ENCODE peak calls at places on chromosomes 13 and 19, in five cellular contexts. P, R, B, M and L are unnamed samples.

GRCh38 chr13:43981091-43981490 is 101.4 kb downstream of the LACC1 start:
- DNase-seq in B (peak), M (peak), R (no peak), P (no peak), L (peak)

GRCh38 chr19:46990998-46991676 is 28.5 kb upstream of the NPAS1 start:
- DNase-seq in R (peak), P (peak), B (peak), M (peak), L (peak)

GRCh38 chr13:37074703-37075102 is 15.2 kb upstream of the SUPT20H start:
- DNase-seq in B (no peak), R (no peak), P (peak), M (no peak), L (peak)

GRCh38 chr13:55410398-55411330 is 1730.1 kb upstream of the PRR20A start:
- DNase-seq in M (peak), B (no peak), P (no peak), R (no peak), L (peak)

GRCh38 chr13:99500839-99501134 is 485 bp upstream of the TM9SF2 start:
- DNase-seq in R (no peak), M (no peak), B (no peak), P (no peak), L (no peak)

GRCh38 chr13:42849200-42849599 is 67.8 kb downstream of the FAM216B start:
- DNase-seq in R (no peak), M (no peak), B (no peak), P (no peak), L (no peak)

GRCh38 chr13:109779074-109779473 is 7.3 kb downstream of the IRS2 start:
- DNase-seq in B (no peak), R (no peak), M (no peak), P (no peak), L (no peak)

GRCh38 chr13:114339779-114340534 is 25.7 kb downstream of the CHAMP1 start:
- DNase-seq in M (no peak), P (peak), R (no peak), B (no peak), L (no peak)

GRCh38 chr19:1312732-1313694 is 27.3 kb downstream of the EFNA2 start:
- DNase-seq in B (no peak), R (no peak), P (peak), M (no peak), L (peak)

GRCh38 chr19:16461630-16462051 is 10.1 kb downstream of the EPS15L1 start:
- DNase-seq in R (no peak), B (no peak), P (no peak), M (no peak), L (no peak)

GRCh38 chr13:61414686-61415664 is 674 bp downstream of the PCDH20 start:
- DNase-seq in R (peak), M (peak), B (peak), P (no peak), L (peak)

DNA sequence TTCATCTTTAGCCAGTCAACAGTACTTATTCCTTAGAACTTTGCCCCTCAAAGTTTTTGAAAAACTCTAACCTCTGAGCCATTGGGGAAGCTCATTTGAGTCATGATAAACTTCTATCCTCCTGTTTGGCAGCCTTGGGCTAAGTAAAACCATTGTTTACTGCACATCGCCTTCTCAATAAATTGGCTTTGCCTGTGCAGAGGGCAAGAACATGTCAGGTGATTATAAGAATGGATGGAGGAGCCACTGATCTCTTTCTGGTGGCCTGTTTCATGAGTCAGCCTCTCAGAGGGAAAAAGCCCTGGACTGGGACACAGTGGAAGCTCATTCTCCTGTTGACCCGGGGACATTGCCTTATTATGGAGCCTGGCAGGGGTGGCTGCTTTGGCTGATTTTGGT is 19.4 kb upstream of the PSG4 start:
- DNase-seq in R (no peak), B (no peak), M (no peak), P (no peak), L (no peak)
- H3K4ac ChIP-seq in R (no peak), B (no peak), M (no peak), P (no peak), L (no peak)

GRCh38 chr19:20422216-20422615 is 143.4 kb downstream of the ZNF737 start:
- DNase-seq in B (no peak), R (peak), P (no peak), M (no peak), L (peak)
- H2BK120ac ChIP-seq in B (no peak), R (no peak), P (no peak), M (no peak), L (no peak)

GRCh38 chr19:52692431-52693008 is 42.3 kb downstream of the ZNF611 start:
- DNase-seq in B (no peak), R (no peak), P (no peak), M (no peak), L (no peak)
- H3K4ac ChIP-seq in B (no peak), R (no peak), P (no peak), M (no peak), L (no peak)

DNA sequence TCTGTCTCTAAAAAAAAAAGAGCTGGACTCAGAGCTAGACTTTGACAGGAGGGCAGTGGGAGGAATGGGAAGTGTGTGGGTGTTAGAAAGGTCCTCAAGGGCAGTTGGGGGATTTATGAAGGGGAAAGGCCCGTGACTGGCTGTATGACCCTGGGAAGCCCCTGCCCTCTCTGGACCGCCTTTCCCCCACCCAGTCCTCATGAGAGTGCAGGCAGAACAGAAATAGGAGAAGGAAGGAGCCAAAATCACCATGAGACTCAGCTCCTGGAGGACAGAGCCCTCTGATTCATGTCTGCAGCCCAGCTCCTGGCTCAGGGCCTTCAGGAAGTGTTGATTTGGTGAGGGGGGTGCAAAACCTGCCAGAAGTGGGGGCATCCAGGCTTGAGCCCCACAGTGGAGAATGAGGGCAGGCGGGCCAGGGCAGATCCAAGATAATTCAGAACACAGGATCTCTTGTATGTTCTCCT is 8.7 kb upstream of the SMG9 start:
- DNase-seq in B (no peak), R (no peak), P (peak), M (no peak), L (no peak)
- H2BK120ac ChIP-seq in B (no peak), R (no peak), P (peak), M (no peak), L (no peak)

DNA sequence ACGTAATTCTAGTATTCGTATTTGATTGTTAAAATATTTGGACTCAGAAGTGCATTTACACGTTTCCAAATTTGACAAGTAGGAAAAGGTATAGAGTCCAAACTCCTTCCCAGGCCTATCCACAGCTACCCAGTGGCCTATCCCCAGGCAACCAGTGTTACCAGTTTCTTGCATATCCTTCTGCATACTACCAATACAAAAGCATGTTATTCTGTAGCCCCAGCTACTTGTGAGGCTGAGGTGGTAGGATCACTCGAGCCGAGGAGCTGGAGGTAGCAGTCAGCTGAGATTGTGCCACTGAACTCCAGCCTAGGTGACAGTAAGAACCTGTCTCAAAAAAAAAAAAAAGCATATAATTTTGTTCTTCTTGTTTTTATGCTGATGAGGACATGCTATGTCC is 67.1 kb downstream of the LRCH1 start:
- DNase-seq in R (no peak), P (no peak), B (no peak), M (no peak), L (peak)
- H3K4ac ChIP-seq in R (no peak), P (no peak), B (no peak), M (no peak), L (no peak)

GRCh38 chr19:42295342-42295741 is 6.6 kb upstream of the PRR19 start:
- DNase-seq in R (no peak), P (no peak), M (no peak), B (no peak), L (no peak)
- H2BK120ac ChIP-seq in R (no peak), P (no peak), M (no peak), B (no peak), L (no peak)

DNA sequence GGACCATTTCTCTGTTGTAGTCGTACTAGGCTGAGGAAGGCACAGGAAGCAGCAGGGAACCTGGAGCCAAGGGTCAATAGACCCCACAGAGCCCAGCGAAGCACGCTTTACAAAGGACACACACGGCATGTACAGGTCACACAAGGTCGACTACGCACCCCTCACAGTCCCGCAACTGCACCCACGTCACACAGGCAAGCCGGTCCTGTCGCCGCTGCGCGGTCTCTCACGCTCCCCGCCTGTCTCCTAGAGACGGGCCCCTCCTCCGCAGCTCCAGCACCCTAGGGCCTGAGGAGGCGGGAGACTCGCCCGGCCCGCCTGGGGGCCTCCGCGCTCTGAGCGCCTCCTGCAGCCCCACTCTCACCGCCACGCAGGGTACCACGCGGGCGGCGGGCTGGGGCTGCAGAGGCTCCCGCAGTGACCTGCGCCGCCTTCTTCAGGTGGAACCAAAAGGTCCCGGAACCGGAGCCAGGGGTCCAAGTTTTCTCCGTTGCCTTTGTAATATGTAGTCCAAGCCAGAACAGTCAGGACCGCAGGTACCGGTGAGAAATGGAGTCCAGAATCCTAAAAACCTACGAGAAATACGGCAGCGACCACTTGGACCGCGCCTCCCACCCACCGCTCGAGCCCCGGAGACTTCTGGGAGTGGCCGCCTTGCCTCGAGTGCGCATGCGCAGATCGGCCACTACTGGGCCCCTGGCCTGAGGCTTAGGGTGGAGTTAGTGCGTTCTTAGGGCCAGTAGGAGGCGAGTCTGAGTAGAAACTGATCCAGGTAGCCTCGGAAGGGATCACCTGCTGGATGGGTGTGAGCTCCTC is at the start of gene ZNF607:
- DNase-seq in R (peak), M (peak), P (peak), B (peak), L (peak)
- H3K4ac ChIP-seq in R (peak), M (no peak), P (no peak), B (no peak), L (peak)

GRCh38 chr13:41060723-41061074 is 610 bp upstream of the WBP4 start:
- DNase-seq in B (peak), M (peak), R (peak), P (no peak), L (peak)
- H2BK120ac ChIP-seq in B (no peak), M (no peak), R (peak), P (peak), L (no peak)

GRCh38 chr13:21054313-21054712 is 7.1 kb downstream of the LATS2 start:
- DNase-seq in B (no peak), M (no peak), R (no peak), P (no peak), L (no peak)

GRCh38 chr13:21058361-21058760 is 3.0 kb downstream of the LATS2 start:
- DNase-seq in B (no peak), M (no peak), R (no peak), P (no peak), L (no peak)

GRCh38 chr13:21053231-21053630 is 8.2 kb downstream of the LATS2 start:
- DNase-seq in M (no peak), R (no peak), B (no peak), P (no peak), L (no peak)

GRCh38 chr13:21055016-21055415 is 6.4 kb downstream of the LATS2 start:
- DNase-seq in B (no peak), M (no peak), R (no peak), P (no peak), L (no peak)

DNA sequence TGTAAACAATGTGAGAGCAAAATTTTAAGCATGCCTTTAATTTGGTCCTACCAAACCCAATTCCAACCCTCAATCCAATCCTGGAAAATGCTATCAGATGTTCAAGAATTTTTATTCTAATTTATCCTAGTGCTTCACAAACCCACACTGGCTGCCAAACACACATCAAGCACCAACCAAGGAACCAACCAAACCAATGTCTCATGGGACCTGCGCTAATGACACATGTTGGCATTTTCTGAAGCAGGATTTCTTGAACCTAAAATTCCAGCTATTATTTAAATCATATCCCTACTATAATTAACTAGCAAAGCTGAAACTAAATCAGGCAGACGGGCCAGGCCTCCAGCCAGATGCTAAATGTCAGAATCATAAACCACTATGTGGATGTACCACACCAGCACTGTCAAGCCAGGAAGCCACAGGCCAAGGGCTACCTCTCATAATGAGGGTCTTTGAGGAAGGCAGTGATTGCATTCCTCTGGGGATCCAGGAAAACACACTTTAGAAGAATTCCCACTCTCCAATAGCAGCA is 5.8 kb downstream of the LATS2 start:
- DNase-seq in B (no peak), M (no peak), R (no peak), P (no peak), L (no peak)
- H3K4ac ChIP-seq in B (no peak), M (no peak), R (no peak), P (no peak), L (no peak)